ENCODE peak calls at places on chromosomes 16 and 17, in ten cellular contexts. M is transverse colon, Q is retinal pigment epithelial cell, C is osteocyte, K is GM23338, S is upper lobe of right lung, D is AG04450, H is prostate gland, J is tibial artery, W is left ventricle myocardium inferior. L is an unnamed sample.

GRCh38 chr17:30375661-30376060 is 3.1 kb upstream of the CPD start:
- DNase-seq in H (no peak), C (no peak), K (no peak), J (no peak), Q (no peak), D (no peak), M (no peak), W (no peak), S (no peak), L (no peak)

GRCh38 chr16:1612320-1613111 is at the start of gene CRAMP1:
- DNase-seq in J (peak), Q (no peak), M (peak), C (no peak), H (no peak), K (peak), D (no peak), W (no peak), S (no peak), L (no peak)

GRCh38 chr16:46832757-46833464 is 1.9 kb upstream of the C16orf87 start:
- DNase-seq in C (no peak), M (no peak), H (no peak), K (no peak), W (no peak), J (no peak), D (no peak), S (no peak), Q (no peak), L (no peak)

GRCh38 chr16:10699756-10700155 is 5.0 kb upstream of the TEKT5 start:
- DNase-seq in Q (no peak), W (no peak), C (no peak), M (no peak), H (no peak), S (no peak), K (no peak), J (no peak), D (no peak), L (no peak)

GRCh38 chr17:3647769-3648540 is 11.4 kb downstream of the CTNS start:
- DNase-seq in H (peak), M (peak), D (no peak), S (no peak), C (no peak), J (no peak), Q (no peak), K (peak), W (peak), L (no peak)

GRCh38 chr16:68275611-68276191 is 11.4 kb downstream of the SLC7A6 start:
- DNase-seq in J (no peak), C (no peak), W (no peak), M (no peak), D (no peak), K (no peak), S (no peak), H (peak), Q (no peak), L (no peak)

GRCh38 chr17:49730078-49730786 is 22.5 kb upstream of the SLC35B1 start:
- DNase-seq in J (peak), K (no peak), D (peak), S (no peak), Q (no peak), W (peak), H (no peak), M (peak), C (no peak), L (peak)

GRCh38 chr17:72151565-72152391 is 31.0 kb downstream of the SOX9 start:
- DNase-seq in C (no peak), W (peak), K (peak), Q (peak), H (peak), M (peak), D (no peak), J (no peak), S (peak), L (peak)

GRCh38 chr16:89331371-89332109 is 114.0 kb downstream of the ZNF778 start:
- DNase-seq in Q (no peak), H (no peak), M (no peak), C (no peak), S (peak), W (no peak), D (no peak), J (no peak), K (no peak), L (no peak)

GRCh38 chr16:71738820-71739219 is 14.3 kb upstream of the PHLPP2 start:
- DNase-seq in Q (no peak), K (no peak), H (no peak), C (no peak), S (no peak), J (no peak), W (no peak), M (no peak), D (no peak), L (no peak)

GRCh38 chr17:31389673-31390381 is 1.6 kb upstream of the RAB11FIP4 start:
- DNase-seq in J (peak), S (no peak), D (no peak), W (no peak), K (peak), M (no peak), C (peak), H (no peak), Q (no peak), L (no peak)

GRCh38 chr17:36941265-36942021 is 4.2 kb downstream of the LHX1 start:
- DNase-seq in M (no peak), K (peak), J (no peak), H (no peak), D (no peak), W (no peak), C (no peak), S (no peak), Q (no peak), L (no peak)

GRCh38 chr17:38943607-38944006 is 18.2 kb downstream of the LASP1NB start:
- DNase-seq in C (no peak), J (no peak), W (no peak), H (no peak), K (no peak), Q (no peak), S (no peak), D (no peak), M (no peak), L (no peak)

GRCh38 chr16:80664798-80665197 is 124.0 kb downstream of the DYNLRB2 start:
- DNase-seq in K (no peak), C (no peak), M (no peak), S (no peak), D (no peak), Q (no peak), W (no peak), J (no peak), H (no peak), L (no peak)

GRCh38 chr16:88309905-88310259 is 72.9 kb upstream of the ZNF469 start:
- DNase-seq in S (no peak), M (no peak), H (no peak), W (peak), C (no peak), J (no peak), K (no peak), D (no peak), Q (no peak), L (no peak)

GRCh38 chr17:31743767-31744166 is 115.3 kb downstream of the COPRS start:
- DNase-seq in D (no peak), W (no peak), C (no peak), H (peak), M (no peak), K (peak), Q (no peak), S (no peak), J (no peak), L (no peak)

GRCh38 chr16:89060207-89060794 is 33.4 kb upstream of the ACSF3 start:
- DNase-seq in H (no peak), D (no peak), Q (no peak), S (no peak), W (no peak), C (no peak), K (no peak), J (no peak), M (no peak), L (no peak)

GRCh38 chr16:23967018-23967417 is 131.2 kb downstream of the PRKCB start:
- DNase-seq in C (no peak), Q (no peak), K (no peak), M (no peak), W (no peak), S (no peak), H (no peak), D (no peak), J (no peak), L (no peak)

GRCh38 chr16:57348361-57348760 is 10.2 kb upstream of the CCL22 start:
- DNase-seq in W (no peak), Q (no peak), D (no peak), H (no peak), M (no peak), C (no peak), J (no peak), S (no peak), K (no peak), L (no peak)

DNA sequence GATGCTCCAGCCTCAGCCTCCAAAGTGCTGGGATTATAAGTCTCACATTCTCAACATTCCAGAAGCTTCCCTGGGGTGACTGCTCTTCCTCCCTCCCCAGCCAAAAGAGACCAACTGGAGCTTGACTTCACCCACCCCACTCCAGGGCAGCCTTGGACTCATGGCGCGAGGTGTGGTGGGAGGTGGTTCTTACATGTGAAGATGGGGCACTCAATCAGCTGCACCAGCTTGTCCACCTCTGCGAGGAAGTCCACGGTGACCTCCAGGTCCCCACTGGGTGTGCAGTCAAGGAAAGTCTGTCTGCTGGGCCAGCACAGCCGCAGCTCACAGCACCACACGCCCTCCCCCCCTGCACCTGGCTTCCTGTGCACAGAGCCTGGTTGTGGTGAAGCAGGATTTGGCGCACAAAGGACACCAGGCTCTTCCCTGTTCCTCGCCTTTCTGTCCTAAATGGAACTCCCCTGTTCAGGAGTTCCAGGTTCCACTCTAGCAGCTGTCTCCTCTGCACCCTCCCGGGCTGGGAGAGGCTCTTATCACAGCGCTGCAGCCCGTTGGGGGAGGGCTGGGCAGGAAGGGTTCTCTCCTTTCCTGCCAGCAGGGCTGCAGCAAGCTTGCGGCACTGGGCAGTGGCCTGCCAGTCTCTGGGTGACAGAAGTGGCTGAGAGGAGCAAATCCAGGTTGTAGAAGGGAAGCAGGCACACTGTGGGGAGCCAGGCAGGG is 9.7 kb upstream of the MTSS2 start:
- DNase-seq in H (no peak), S (peak), K (peak), D (no peak), W (peak), C (no peak), J (no peak), Q (no peak), M (peak), L (no peak)
- TF ChIP-seq CTCF in H (no peak), S (no peak), K (no peak), D (no peak), W (peak), C (peak), J (no peak), Q (no peak), M (no peak), L (no peak)

GRCh38 chr16:51813609-51814008 is 662.5 kb upstream of the SALL1 start:
- DNase-seq in J (no peak), K (peak), S (no peak), Q (no peak), D (no peak), H (no peak), C (no peak), M (no peak), W (no peak), L (no peak)
- TF ChIP-seq CTCF in J (no peak), K (peak), S (no peak), Q (no peak), D (peak), H (no peak), C (no peak), M (no peak), W (no peak), L (no peak)

GRCh38 chr17:40371261-40371929 is 6.9 kb upstream of the GJD3 start:
- DNase-seq in Q (no peak), H (no peak), S (peak), M (no peak), K (peak), W (no peak), C (no peak), D (no peak), J (no peak), L (no peak)
- TF ChIP-seq CTCF in Q (no peak), H (no peak), S (no peak), M (no peak), K (no peak), W (no peak), C (no peak), D (no peak), J (no peak), L (no peak)

GRCh38 chr17:21445091-21445650 is 69.0 kb downstream of the KCNJ12 start:
- DNase-seq in J (no peak), W (no peak), Q (no peak), H (no peak), D (no peak), S (no peak), C (peak), K (no peak), M (no peak), L (no peak)
- TF ChIP-seq CTCF in J (no peak), W (no peak), Q (no peak), H (no peak), D (no peak), S (no peak), C (no peak), K (no peak), M (no peak), L (no peak)

GRCh38 chr16:19506965-19507364 is 14.9 kb downstream of the GDE1 start:
- DNase-seq in Q (no peak), K (no peak), H (no peak), D (no peak), S (no peak), J (no peak), W (no peak), M (no peak), C (no peak), L (no peak)
- TF ChIP-seq CTCF in Q (no peak), K (no peak), H (no peak), D (no peak), S (no peak), J (no peak), W (no peak), M (no peak), C (no peak), L (no peak)

GRCh38 chr17:65794572-65794971 is 233.1 kb upstream of the AXIN2 start:
- DNase-seq in J (no peak), D (no peak), H (no peak), M (no peak), W (no peak), C (no peak), Q (no peak), K (peak), S (no peak), L (no peak)
- TF ChIP-seq CTCF in J (peak), D (peak), H (no peak), M (peak), W (peak), C (peak), Q (peak), K (peak), S (peak), L (peak)

GRCh38 chr17:28105501-28105900 is 63.0 kb downstream of the NLK start:
- DNase-seq in D (no peak), J (no peak), H (no peak), Q (no peak), M (no peak), K (no peak), S (no peak), W (no peak), C (no peak), L (no peak)

GRCh38 chr17:28097254-28097653 is 54.8 kb downstream of the NLK start:
- DNase-seq in J (no peak), C (no peak), Q (no peak), H (no peak), S (no peak), M (no peak), K (no peak), W (no peak), D (no peak), L (no peak)

GRCh38 chr17:28097901-28098300 is 55.4 kb downstream of the NLK start:
- DNase-seq in J (no peak), M (no peak), H (no peak), K (no peak), C (no peak), D (no peak), S (no peak), W (no peak), Q (no peak), L (no peak)

GRCh38 chr17:28101919-28102318 is 59.4 kb downstream of the NLK start:
- DNase-seq in S (no peak), J (no peak), H (no peak), M (no peak), W (no peak), C (no peak), Q (no peak), K (no peak), D (no peak), L (no peak)

DNA sequence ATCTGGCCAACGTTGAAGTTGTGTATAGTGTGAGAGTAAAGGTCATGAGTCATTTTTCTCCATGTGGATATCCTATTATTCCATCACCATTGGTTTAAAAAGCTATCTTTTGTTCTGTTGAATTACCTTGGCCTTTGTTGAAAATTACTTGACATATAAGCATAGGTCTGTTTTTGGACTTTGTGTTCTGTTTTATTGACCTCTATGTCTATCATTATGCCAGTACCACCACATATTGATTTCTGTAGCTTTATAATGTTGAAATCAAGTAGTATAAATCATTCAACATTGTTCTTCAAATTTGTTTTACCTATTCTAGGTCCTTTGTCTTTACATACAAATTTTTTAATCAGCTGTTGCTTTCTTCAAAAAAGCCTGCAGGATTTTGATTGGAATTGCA is 58.5 kb downstream of the NLK start:
- DNase-seq in H (no peak), C (no peak), M (no peak), S (no peak), K (no peak), J (no peak), Q (no peak), D (no peak), W (no peak), L (no peak)
- TF ChIP-seq CTCF in H (no peak), C (no peak), M (no peak), S (no peak), K (no peak), J (no peak), Q (no peak), D (no peak), W (no peak), L (no peak)

DNA sequence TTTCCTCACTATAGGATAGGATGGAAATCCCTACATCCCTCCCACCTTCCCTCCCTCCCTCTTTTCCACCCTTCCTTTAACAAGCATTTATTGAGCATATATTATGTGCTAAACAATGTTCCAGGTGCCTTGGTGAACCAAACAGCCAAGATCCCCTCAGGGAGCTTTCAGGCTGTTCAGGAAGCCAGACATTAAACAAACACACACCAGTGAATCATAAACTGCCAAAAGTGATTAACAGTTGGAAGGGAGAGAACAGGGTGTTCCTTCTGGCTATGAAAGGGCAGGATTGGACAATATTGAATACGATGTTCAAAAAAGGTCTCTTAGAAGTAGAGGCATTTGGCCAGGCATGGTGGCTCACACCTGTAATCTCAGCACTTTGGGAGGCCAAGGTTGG is 22.8 kb upstream of the CNEP1R1 start:
- DNase-seq in J (no peak), Q (no peak), C (no peak), K (no peak), M (no peak), H (no peak), S (no peak), D (no peak), W (no peak), L (no peak)
- TF ChIP-seq CTCF in J (no peak), Q (no peak), C (no peak), K (no peak), M (no peak), H (no peak), S (no peak), D (no peak), W (no peak), L (no peak)